ENCODE peak calls at places on chromosomes 12 and 14, in five cellular contexts. Q is kidney, T is esophagus squamous epithelium, G is right atrium auricular region, L is HFFc6. V is an unnamed sample.

GRCh38 chr12:47636908-47637780 is 68.7 kb downstream of the RPAP3 start:
- DNase-seq in Q (no peak), T (no peak), G (no peak), L (peak; percentile 1), V (peak; percentile 33)

GRCh38 chr14:59321184-59321952 is 132.9 kb downstream of the DAAM1 start:
- DNase-seq in Q (no peak), T (no peak), G (no peak), L (peak; percentile 41), V (no peak)

GRCh38 chr14:23643533-23644194 is 7.5 kb downstream of the DHRS2 start:
- DNase-seq in Q (no peak), T (no peak), G (no peak), L (no peak), V (no peak)

GRCh38 chr14:81681466-81681865 is 147.8 kb upstream of the SEL1L start:
- DNase-seq in Q (no peak), T (no peak), G (no peak), L (no peak), V (no peak)

GRCh38 chr14:72920008-72920407 is 6.3 kb upstream of the DCAF4 start:
- DNase-seq in Q (no peak), T (no peak), G (no peak), L (no peak), V (no peak)

GRCh38 chr12:75759842-75760260 is 248.4 kb upstream of the KRR1 start:
- DNase-seq in Q (no peak), T (no peak), G (no peak), L (peak; percentile 85), V (no peak)

GRCh38 chr12:57214398-57214781 is 2.2 kb upstream of the NXPH4 start:
- DNase-seq in Q (no peak), T (no peak), G (no peak), L (peak; percentile 23), V (peak; percentile 55)

GRCh38 chr12:93742086-93742934 is 65.1 kb downstream of the CRADD start:
- DNase-seq in Q (peak; percentile 92), T (no peak), G (no peak), L (peak; percentile 52), V (peak; percentile 60)

GRCh38 chr14:104871145-104871655 is 6.1 kb downstream of the CEP170B start:
- DNase-seq in Q (peak; percentile 75), T (no peak), G (no peak), L (no peak), V (no peak)

GRCh38 chr14:63993992-63994391 is 141.2 kb downstream of the SYNE2 start:
- DNase-seq in Q (no peak), T (no peak), G (no peak), L (no peak), V (no peak)

GRCh38 chr12:16506394-16506793 is 99.6 kb downstream of the LMO3 start:
- DNase-seq in Q (no peak), T (no peak), G (no peak), L (no peak), V (no peak)

GRCh38 chr14:42687421-42687820 is 1080.7 kb downstream of the LRFN5 start:
- DNase-seq in Q (no peak), T (no peak), G (no peak), L (no peak), V (no peak)

DNA sequence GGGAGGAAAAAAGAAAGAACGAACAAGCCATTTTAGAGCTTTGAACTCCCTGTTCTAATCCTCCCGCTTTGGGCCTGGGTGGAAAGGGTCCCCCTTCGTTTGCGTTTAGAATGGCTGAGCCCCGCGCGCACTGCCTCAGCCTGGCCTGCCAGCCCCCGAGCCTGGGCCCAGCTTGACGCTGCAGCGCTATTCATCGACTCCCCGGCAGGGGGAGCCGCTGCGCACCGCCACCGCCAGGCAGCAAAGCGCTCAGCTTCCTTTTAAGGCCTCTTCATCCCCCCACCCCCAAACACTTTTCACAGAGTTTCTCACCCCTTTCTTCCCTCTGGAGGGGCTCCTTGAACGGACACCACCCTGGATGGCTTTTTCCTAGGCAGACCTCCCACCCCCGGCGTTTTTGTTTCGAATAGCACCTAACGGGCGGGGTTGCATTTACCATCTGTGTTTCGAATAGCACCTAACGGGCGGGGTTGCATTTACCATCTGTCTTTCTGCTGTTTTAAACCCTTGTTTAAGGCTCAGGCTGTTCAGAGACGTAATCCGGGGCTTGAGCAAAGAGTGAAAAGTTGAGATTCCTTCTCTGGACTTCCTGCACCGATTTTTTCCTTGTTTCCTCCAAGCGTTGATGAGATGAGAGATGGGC is 56.4 kb upstream of the PIWIL1 start:
- DNase-seq in Q (no peak), T (no peak), G (no peak), L (no peak), V (no peak)
- TF ChIP-seq CTCF in Q (peak; percentile 51), T (peak; percentile 78), G (peak; percentile 63), L (peak; percentile 82), V (peak; percentile 58)

GRCh38 chr14:67335781-67336180 is 23.8 kb downstream of the ATP6V1D start:
- DNase-seq in Q (no peak), T (no peak), G (no peak), L (peak; percentile 19), V (no peak)
- TF ChIP-seq CTCF in Q (peak; percentile 22), T (no peak), G (peak; percentile 40), L (peak; percentile 80), V (no peak)

DNA sequence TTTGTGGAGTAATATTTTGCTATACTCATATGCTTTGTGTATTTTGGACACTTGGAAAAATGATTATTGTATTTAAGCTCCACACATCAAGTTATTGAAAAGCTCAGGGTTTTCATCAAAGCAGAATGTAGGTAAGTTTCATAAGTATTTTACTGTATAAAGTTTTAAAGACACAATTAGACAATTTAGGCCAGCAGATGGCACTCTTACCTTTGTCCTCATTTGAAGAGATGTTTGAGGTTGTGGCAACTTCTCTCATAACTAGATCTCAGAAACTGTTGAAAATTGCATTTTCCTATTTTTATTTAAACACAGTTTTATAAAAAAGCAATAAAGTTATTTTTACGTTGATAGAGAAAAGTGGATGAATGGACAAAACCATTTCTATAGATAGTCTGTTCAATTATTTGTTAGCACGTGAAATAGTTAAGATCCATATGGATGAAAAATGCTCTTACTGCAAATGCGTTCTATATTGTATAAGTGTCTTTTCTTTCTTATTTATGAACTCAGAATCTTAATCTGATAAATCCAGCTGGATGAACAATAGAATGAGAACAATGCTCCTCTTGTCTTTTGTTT is 300.0 kb downstream of the AEBP2 start:
- DNase-seq in Q (no peak), T (no peak), G (no peak), L (peak; percentile 48), V (no peak)
- TF ChIP-seq CTCF in Q (peak; percentile 64), T (peak; percentile 60), G (peak; percentile 79), L (peak; percentile 86), V (peak; percentile 70)

GRCh38 chr12:22477166-22477893 is 67.0 kb downstream of the C2CD5 start:
- DNase-seq in Q (no peak), T (no peak), G (no peak), L (peak; percentile 62), V (no peak)

GRCh38 chr12:22480016-22480415 is 64.3 kb downstream of the C2CD5 start:
- DNase-seq in Q (no peak), T (no peak), G (no peak), L (no peak), V (no peak)

GRCh38 chr12:22473212-22473611 is 71.1 kb downstream of the C2CD5 start:
- DNase-seq in Q (no peak), T (no peak), G (no peak), L (no peak), V (no peak)

GRCh38 chr12:22477894-22478287 is 66.5 kb downstream of the C2CD5 start:
- DNase-seq in Q (no peak), T (no peak), G (no peak), L (no peak), V (no peak)

GRCh38 chr12:22474970-22475720 is 69.2 kb downstream of the C2CD5 start:
- DNase-seq in Q (no peak), T (no peak), G (no peak), L (no peak), V (no peak)
- TF ChIP-seq CTCF in Q (no peak), T (no peak), G (no peak), L (no peak), V (no peak)

V was measured in natural killer cell.